ENCODE peak calls at places on chromosomes 16 and 17, in ten cellular contexts. L is fibroblast of lung, A is choroid plexus epithelial cell, V is HL-60, S is A549, F is heart right ventricle, E is A673, W is endodermal cell, G is adrenal gland, Z is psoas muscle. D is an unnamed sample.

GRCh38 chr17:62965149-62965648 is 836 bp upstream of the TANC2 start:
- DNase-seq in L (peak; percentile 39), A (no peak), V (no peak), S (no peak), F (no peak), E (no peak), W (no peak), G (no peak), Z (no peak), D (peak; percentile 8)

GRCh38 chr16:3637371-3637923 is 17.0 kb upstream of the DNASE1 start:
- DNase-seq in L (no peak), A (peak; percentile 49), V (peak; percentile 74), S (no peak), F (no peak), E (peak; percentile 80), W (peak; percentile 65), G (no peak), Z (no peak), D (no peak)

GRCh38 chr17:13544292-13544691 is 57.4 kb downstream of the HS3ST3A1 start:
- DNase-seq in L (peak; percentile 100), A (peak; percentile 99), V (no peak), S (no peak), F (no peak), E (no peak), W (peak; percentile 46), G (peak; percentile 69), Z (peak; percentile 30), D (no peak)

GRCh38 chr16:72961115-72961832 is 86.7 kb downstream of the ZFHX3 start:
- DNase-seq in L (peak; percentile 24), A (peak; percentile 52), V (no peak), S (peak; percentile 32), F (no peak), E (peak; percentile 36), W (no peak), G (no peak), Z (peak; percentile 57), D (no peak)

GRCh38 chr17:2547176-2547575 is 35.5 kb upstream of the METTL16 start:
- DNase-seq in L (peak; percentile 14), A (peak; percentile 55), V (no peak), S (peak; percentile 60), F (no peak), E (peak; percentile 71), W (no peak), G (peak; percentile 50), Z (no peak), D (no peak)

GRCh38 chr17:76537288-76537577 is 276 bp downstream of the CYGB start:
- DNase-seq in L (peak; percentile 51), A (no peak), V (no peak), S (no peak), F (peak; percentile 68), E (no peak), W (no peak), G (no peak), Z (peak; percentile 59), D (no peak)

GRCh38 chr17:50046667-50047066 is 9.2 kb upstream of the ITGA3 start:
- DNase-seq in L (no peak), A (no peak), V (no peak), S (no peak), F (no peak), E (no peak), W (peak; percentile 48), G (no peak), Z (no peak), D (no peak)

GRCh38 chr16:55418586-55418985 is 60.4 kb upstream of the MMP2 start:
- DNase-seq in L (peak; percentile 2), A (peak; percentile 18), V (no peak), S (no peak), F (no peak), E (no peak), W (peak; percentile 81), G (no peak), Z (no peak), D (no peak)

GRCh38 chr16:85378145-85379040 is 234.7 kb upstream of the GSE1 start:
- DNase-seq in L (no peak), A (no peak), V (no peak), S (no peak), F (no peak), E (no peak), W (no peak), G (no peak), Z (no peak), D (no peak)

GRCh38 chr17:48795444-48796162 is 21.4 kb downstream of the TTLL6 start:
- DNase-seq in L (peak; percentile 72), A (peak; percentile 73), V (no peak), S (peak; percentile 92), F (no peak), E (no peak), W (peak; percentile 42), G (no peak), Z (no peak), D (no peak)

GRCh38 chr17:73142763-73143395 is 21.9 kb upstream of the SSTR2 start:
- DNase-seq in L (peak; percentile 46), A (peak; percentile 48), V (peak; percentile 84), S (no peak), F (no peak), E (no peak), W (no peak), G (no peak), Z (no peak), D (no peak)

GRCh38 chr16:54342001-54342776 is 55.6 kb upstream of the IRX3 start:
- DNase-seq in L (peak; percentile 16), A (peak; percentile 36), V (no peak), S (no peak), F (no peak), E (peak; percentile 8), W (no peak), G (no peak), Z (no peak), D (no peak)

GRCh38 chr16:51549836-51550235 is 398.8 kb upstream of the SALL1 start:
- DNase-seq in L (peak; percentile 52), A (peak; percentile 52), V (no peak), S (no peak), F (no peak), E (no peak), W (no peak), G (no peak), Z (no peak), D (no peak)

DNA sequence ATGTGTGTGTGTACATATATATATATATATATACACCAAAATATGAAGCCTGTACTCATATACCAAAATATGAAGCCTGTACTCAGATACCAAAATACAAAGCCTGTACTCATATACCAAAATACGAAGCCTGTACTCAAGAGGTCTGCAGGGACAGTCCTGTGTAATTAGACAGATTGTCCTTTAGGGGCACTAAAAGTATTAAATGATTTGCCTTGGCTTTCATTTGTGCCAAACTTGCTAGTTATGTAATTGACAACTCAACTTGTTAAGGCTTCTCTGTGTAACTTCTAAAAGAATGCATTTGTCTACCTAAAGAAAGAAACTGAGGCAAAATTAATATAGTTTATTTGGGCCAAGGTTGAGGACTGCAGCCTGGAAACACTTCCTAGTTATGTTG is 30.8 kb upstream of the DHX40 start:
- DNase-seq in L (no peak), A (peak; percentile 13), V (no peak), S (peak; percentile 56), F (no peak), E (peak; percentile 42), W (no peak), G (no peak), Z (no peak), D (no peak)
- TF ChIP-seq CTCF in L (no peak), A (no peak), V (no peak), S (peak; percentile 16), F (no peak), E (peak; percentile 34), W (peak; percentile 60), G (no peak), Z (no peak), D (peak; percentile 22)

GRCh38 chr17:512926-513325 is 160.3 kb upstream of the RPH3AL start:
- DNase-seq in L (no peak), A (peak; percentile 60), V (no peak), S (no peak), F (no peak), E (peak; percentile 26), W (no peak), G (peak; percentile 40), Z (no peak), D (no peak)
- H3K4me3 ChIP-seq in L (no peak overlapping the region), A (no peak overlapping the region), V (no peak overlapping the region), S (no peak overlapping the region), F (peak overlapping the region; percentile 4), E (no peak overlapping the region), W (no peak overlapping the region), G (no peak overlapping the region), Z (no peak overlapping the region), D (no peak overlapping the region)

GRCh38 chr17:41775394-41776226 is 10.9 kb downstream of the JUP start:
- DNase-seq in L (no peak), A (no peak), V (no peak), S (no peak), F (peak; percentile 52), E (no peak), W (no peak), G (no peak), Z (no peak), D (no peak)

GRCh38 chr17:41779954-41780353 is 6.6 kb downstream of the JUP start:
- DNase-seq in L (no peak), A (no peak), V (no peak), S (no peak), F (no peak), E (no peak), W (no peak), G (no peak), Z (no peak), D (no peak)

GRCh38 chr17:41781404-41782110 is 5.0 kb downstream of the JUP start:
- DNase-seq in L (no peak), A (peak; percentile 59), V (no peak), S (no peak), F (peak; percentile 56), E (no peak), W (no peak), G (peak; percentile 47), Z (no peak), D (no peak)

GRCh38 chr17:41777157-41777578 is 9.3 kb downstream of the JUP start:
- DNase-seq in L (peak; percentile 68), A (peak; percentile 72), V (no peak), S (peak; percentile 77), F (peak; percentile 77), E (no peak), W (peak; percentile 81), G (no peak), Z (peak; percentile 49), D (no peak)

DNA sequence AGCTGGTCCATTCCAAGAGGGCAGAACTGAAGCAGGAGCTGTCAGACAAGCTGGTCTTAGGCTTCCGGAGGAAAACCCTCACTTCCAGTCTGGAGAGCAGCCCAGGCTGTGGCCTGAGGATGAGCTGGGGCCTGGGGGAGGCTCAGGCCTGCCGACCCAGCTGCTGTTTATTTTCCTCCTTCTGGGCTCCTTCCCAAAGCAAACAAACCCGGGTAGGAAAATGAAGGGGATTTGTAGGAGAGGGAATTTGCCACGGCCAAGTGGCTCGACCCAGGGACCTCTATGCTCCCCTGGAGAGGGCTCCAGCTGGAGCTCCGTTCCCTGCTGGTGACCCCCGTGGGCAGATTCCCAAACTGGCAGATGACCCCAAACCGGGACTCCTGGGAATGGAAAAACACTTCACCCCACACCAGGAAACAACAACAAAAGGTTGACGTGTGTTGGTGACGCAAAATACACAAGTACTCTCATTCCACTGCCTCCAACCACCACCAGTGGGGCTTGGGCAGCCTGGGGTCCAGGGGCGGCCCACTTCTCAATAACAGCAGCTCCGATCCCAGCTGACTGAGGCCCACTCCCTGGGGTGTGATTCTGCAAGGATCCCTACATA is 8.8 kb downstream of the JUP start:
- DNase-seq in L (peak; percentile 94), A (peak; percentile 92), V (no peak), S (peak; percentile 93), F (peak; percentile 87), E (no peak), W (no peak), G (peak; percentile 80), Z (peak; percentile 68), D (no peak)
- TF ChIP-seq CTCF in L (no peak), A (peak; percentile 8), V (no peak), S (no peak), F (no peak), E (no peak), W (no peak), G (no peak), Z (no peak), D (no peak)

GRCh38 chr16:83813818-83814653 is 6.3 kb downstream of the HSBP1 start:
- DNase-seq in L (peak; percentile 74), A (peak; percentile 79), V (no peak), S (peak; percentile 34), F (peak; percentile 19), E (peak; percentile 40), W (no peak), G (no peak), Z (no peak), D (no peak)
- H3K4me3 ChIP-seq in L (no peak overlapping the region), A (no peak overlapping the region), V (no peak overlapping the region), S (no peak overlapping the region), F (peak overlapping the region; percentile 2), E (no peak overlapping the region), W (no peak overlapping the region), G (no peak overlapping the region), Z (no peak overlapping the region), D (no peak overlapping the region)